ENCODE peak calls at places on chromosomes 3 and 15, in seven cellular contexts. A, R, D, X, J, I and F are unnamed samples.

GRCh38 chr15:75637245-75638009 is 2.6 kb downstream of the IMP3 start:
- DNase-seq in A (no peak), R (no peak), D (no peak), X (no peak), J (no peak), I (no peak), F (no peak)

GRCh38 chr3:192188218-192188835 is 539.0 kb downstream of the FGF12 start:
- DNase-seq in A (no peak), R (peak; percentile 60), D (peak; percentile 29), X (peak; percentile 57), J (no peak), I (peak; percentile 57), F (peak; percentile 33)

GRCh38 chr3:150147776-150148175 is 177.1 kb upstream of the PFN2 start:
- DNase-seq in A (no peak), R (no peak), D (no peak), X (peak; percentile 72), J (no peak), I (peak; percentile 49), F (no peak)

GRCh38 chr3:69433938-69434263 is 48.0 kb upstream of the FRMD4B start:
- DNase-seq in A (no peak), R (no peak), D (no peak), X (no peak), J (no peak), I (no peak), F (no peak)

GRCh38 chr15:90003736-90004135 is 2.6 kb downstream of the ZNF710 start:
- DNase-seq in A (no peak), R (no peak), D (no peak), X (no peak), J (no peak), I (no peak), F (no peak)

GRCh38 chr15:92656089-92656488 is 514 bp upstream of the FAM174B start:
- DNase-seq in A (no peak), R (no peak), D (no peak), X (no peak), J (no peak), I (no peak), F (no peak)

GRCh38 chr15:80015156-80015555 is 44.2 kb upstream of the BCL2A1 start:
- DNase-seq in A (no peak), R (no peak), D (no peak), X (no peak), J (no peak), I (no peak), F (no peak)

GRCh38 chr3:71022552-71023335 is 560.8 kb downstream of the FOXP1 start:
- DNase-seq in A (no peak), R (no peak), D (no peak), X (no peak), J (no peak), I (peak; percentile 25), F (no peak)

GRCh38 chr15:81303241-81304225 is 20.4 kb downstream of the STARD5 start:
- DNase-seq in A (no peak), R (no peak), D (no peak), X (no peak), J (no peak), I (no peak), F (no peak)

GRCh38 chr3:48575366-48575765 is 11.8 kb upstream of the UCN2 start:
- DNase-seq in A (no peak), R (no peak), D (no peak), X (no peak), J (no peak), I (no peak), F (no peak)

GRCh38 chr3:43372809-43373587 is 86.7 kb downstream of the SNRK start:
- DNase-seq in A (no peak), R (no peak), D (no peak), X (no peak), J (no peak), I (peak; percentile 20), F (no peak)

GRCh38 chr15:90047956-90048575 is 46.9 kb downstream of the ZNF710 start:
- DNase-seq in A (no peak), R (no peak), D (no peak), X (peak; percentile 70), J (no peak), I (no peak), F (no peak)

GRCh38 chr3:183572935-183573334 is 17.4 kb upstream of the KLHL6 start:
- DNase-seq in A (no peak), R (no peak), D (no peak), X (no peak), J (no peak), I (no peak), F (no peak)

GRCh38 chr3:196063456-196063855 is 18.4 kb downstream of the TFRC start:
- DNase-seq in A (no peak), R (no peak), D (no peak), X (no peak), J (no peak), I (no peak), F (no peak)

GRCh38 chr3:114241259-114241658 is 3.9 kb upstream of the ZNF80 start:
- DNase-seq in A (no peak), R (no peak), D (no peak), X (no peak), J (no peak), I (no peak), F (no peak)

GRCh38 chr15:29678504-29679034 is 143.7 kb downstream of the TJP1 start:
- DNase-seq in A (no peak), R (no peak), D (no peak), X (no peak), J (no peak), I (no peak), F (no peak)

GRCh38 chr3:61080737-61081445 is 170.4 kb downstream of the FHIT start:
- DNase-seq in A (no peak), R (no peak), D (no peak), X (no peak), J (no peak), I (no peak), F (no peak)

GRCh38 chr15:73839699-73840098 is 33.7 kb upstream of the TBC1D21 start:
- DNase-seq in A (no peak), R (no peak), D (no peak), X (no peak), J (no peak), I (no peak), F (no peak)